ENCODE peak calls at places on chromosomes 1 and 21, in six cellular contexts. H is esophagus squamous epithelium, V is AG10803, W is adrenal gland, Q is AG04450, I is cardiac muscle cell. E is an unnamed sample.

GRCh38 chr1:224914292-224914900 is 15.1 kb upstream of the DNAH14 start:
- DNase-seq in H (no peak), V (no peak), W (no peak), Q (no peak), I (no peak), E (no peak)

GRCh38 chr1:168271636-168272035 is 9.0 kb upstream of the TBX19 start:
- DNase-seq in H (no peak), V (no peak), W (no peak), Q (no peak), I (no peak), E (no peak)

GRCh38 chr1:12151465-12151864 is 15.3 kb upstream of the TNFRSF1B start:
- DNase-seq in H (no peak), V (no peak), W (no peak), Q (no peak), I (no peak), E (no peak)

GRCh38 chr1:53346007-53346813 is 18.3 kb upstream of the LRP8 start:
- DNase-seq in H (no peak), V (no peak), W (no peak), Q (no peak), I (no peak), E (no peak)

GRCh38 chr1:182756423-182756822 is 33.1 kb upstream of the NPL start:
- DNase-seq in H (no peak), V (no peak), W (no peak), Q (no peak), I (no peak), E (no peak)

GRCh38 chr1:172642970-172643369 is 15.9 kb upstream of the FASLG start:
- DNase-seq in H (no peak), V (no peak), W (no peak), Q (no peak), I (no peak), E (no peak)

GRCh38 chr1:220681220-220681847 is 8.8 kb upstream of the C1orf115 start:
- DNase-seq in H (no peak), V (no peak), W (no peak), Q (no peak), I (no peak), E (no peak)

GRCh38 chr1:239960387-239960786 is 131.3 kb upstream of the FMN2 start:
- DNase-seq in H (no peak), V (no peak), W (no peak), Q (no peak), I (no peak), E (no peak)

GRCh38 chr1:51491166-51491981 is 27.7 kb downstream of the EPS15 start:
- DNase-seq in H (no peak), V (no peak), W (no peak), Q (no peak), I (no peak), E (no peak)

GRCh38 chr1:189369612-189370011 is 1108.1 kb downstream of the BRINP3 start:
- DNase-seq in H (no peak), V (no peak), W (no peak), Q (no peak), I (no peak), E (no peak)

GRCh38 chr1:234214129-234214910 is 158.9 kb upstream of the COA6 start:
- DNase-seq in H (no peak), V (peak; percentile 37), W (no peak), Q (no peak), I (peak; percentile 62), E (peak; percentile 66)

GRCh38 chr1:68010094-68010493 is 40.3 kb downstream of the DIRAS3 start:
- DNase-seq in H (no peak), V (peak; percentile 28), W (no peak), Q (no peak), I (peak; percentile 24), E (no peak)

GRCh38 chr1:183702087-183702812 is 49.1 kb upstream of the APOBEC4 start:
- DNase-seq in H (no peak), V (no peak), W (no peak), Q (no peak), I (no peak), E (no peak)

GRCh38 chr1:32892368-32893197 is 6.3 kb downstream of the HPCA start:
- DNase-seq in H (no peak), V (no peak), W (no peak), Q (no peak), I (peak; percentile 51), E (peak; percentile 91)

GRCh38 chr1:51622455-51622913 is 5.6 kb downstream of the OSBPL9 start:
- DNase-seq in H (no peak), V (peak; percentile 58), W (peak; percentile 67), Q (no peak), I (peak; percentile 18), E (no peak)

GRCh38 chr1:208039536-208040332 is 128.8 kb upstream of the CD34 start:
- DNase-seq in H (no peak), V (no peak), W (no peak), Q (no peak), I (no peak), E (no peak)

GRCh38 chr1:25099343-25099951 is 132.9 kb downstream of the SYF2 start:
- DNase-seq in H (no peak), V (no peak), W (peak; percentile 23), Q (no peak), I (no peak), E (peak; percentile 65)

GRCh38 chr1:25096307-25097150 is 135.8 kb downstream of the SYF2 start:
- DNase-seq in H (no peak), V (peak; percentile 39), W (no peak), Q (no peak), I (no peak), E (no peak)

GRCh38 chr1:25103180-25103790 is 129.0 kb downstream of the SYF2 start:
- DNase-seq in H (no peak), V (peak; percentile 40), W (no peak), Q (no peak), I (no peak), E (peak; percentile 82)

GRCh38 chr1:25098717-25099116 is 133.6 kb downstream of the SYF2 start:
- DNase-seq in H (no peak), V (no peak), W (no peak), Q (no peak), I (no peak), E (no peak)

DNA sequence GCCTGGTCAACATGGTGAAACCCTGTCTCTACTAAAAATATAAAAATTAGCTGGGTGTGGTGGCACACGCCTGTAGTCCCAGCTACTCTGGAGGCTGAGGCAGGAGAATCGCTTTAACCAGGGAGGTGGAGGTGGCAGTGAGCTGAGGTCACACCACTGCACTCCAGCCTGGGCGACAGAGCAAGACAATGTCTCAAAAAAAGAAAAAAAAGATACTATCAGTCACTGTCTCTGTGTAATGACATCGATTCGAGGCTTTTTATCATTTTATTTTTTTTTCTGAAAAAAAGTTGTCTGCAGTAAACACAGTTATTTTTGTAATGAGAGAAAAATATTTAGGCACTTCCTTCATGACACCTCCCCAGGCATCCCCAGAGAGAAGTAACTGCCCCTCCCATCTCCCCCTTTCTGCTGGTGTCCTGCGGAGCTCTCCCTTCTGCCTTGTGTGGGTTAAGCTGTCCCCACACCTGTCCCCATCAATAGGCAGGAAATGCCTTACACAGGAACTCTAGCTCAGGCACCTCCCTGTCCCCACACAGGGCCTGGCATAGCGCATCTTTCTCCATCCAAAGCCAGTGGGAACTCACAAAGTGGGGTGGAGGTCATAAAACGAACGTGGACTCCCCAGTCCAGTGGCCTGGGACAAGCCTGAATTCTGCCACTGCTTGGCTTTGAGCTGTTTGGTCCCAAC is 132.0 kb downstream of the SYF2 start:
- DNase-seq in H (no peak), V (no peak), W (no peak), Q (no peak), I (no peak), E (no peak)
- TF ChIP-seq CTCF in H (no peak), V (no peak), W (no peak), Q (no peak), I (no peak), E (no peak)

DNA sequence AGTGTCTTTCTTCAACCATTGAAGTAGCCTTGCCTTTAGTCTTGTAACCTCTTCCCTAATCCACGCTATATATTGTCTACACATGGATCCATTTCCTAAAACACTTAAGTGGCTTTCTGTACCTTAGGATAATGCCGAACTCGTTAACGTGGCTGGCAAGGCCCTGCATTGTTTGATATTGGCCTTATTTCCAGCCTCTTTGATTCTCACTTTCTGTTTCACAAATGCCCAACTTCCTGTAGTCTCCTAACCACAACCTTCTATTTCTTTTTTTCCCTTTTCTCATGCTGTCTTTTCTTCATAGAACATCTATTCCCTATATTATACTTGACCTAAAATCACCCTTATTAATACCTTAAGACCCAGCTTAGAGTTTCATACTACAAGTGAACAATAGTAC is 536.0 kb downstream of the LMO4 start:
- DNase-seq in H (no peak), V (no peak), W (no peak), Q (no peak), I (no peak), E (no peak)
- TF ChIP-seq CTCF in H (no peak), V (no peak), W (no peak), Q (no peak), I (no peak), E (no peak)

GRCh38 chr1:42038261-42038660 is 114.9 kb upstream of the GUCA2B start:
- DNase-seq in H (no peak), V (no peak), W (no peak), Q (no peak), I (no peak), E (no peak)

GRCh38 chr1:42035830-42036604 is 117.2 kb upstream of the GUCA2B start:
- DNase-seq in H (peak; percentile 55), V (peak; percentile 88), W (peak; percentile 97), Q (peak; percentile 76), I (peak; percentile 97), E (peak; percentile 99)

GRCh38 chr1:42040159-42040558 is 113.1 kb upstream of the GUCA2B start:
- DNase-seq in H (no peak), V (no peak), W (no peak), Q (no peak), I (no peak), E (no peak)

GRCh38 chr1:42037586-42037985 is 115.6 kb upstream of the GUCA2B start:
- DNase-seq in H (no peak), V (no peak), W (no peak), Q (no peak), I (no peak), E (no peak)

DNA sequence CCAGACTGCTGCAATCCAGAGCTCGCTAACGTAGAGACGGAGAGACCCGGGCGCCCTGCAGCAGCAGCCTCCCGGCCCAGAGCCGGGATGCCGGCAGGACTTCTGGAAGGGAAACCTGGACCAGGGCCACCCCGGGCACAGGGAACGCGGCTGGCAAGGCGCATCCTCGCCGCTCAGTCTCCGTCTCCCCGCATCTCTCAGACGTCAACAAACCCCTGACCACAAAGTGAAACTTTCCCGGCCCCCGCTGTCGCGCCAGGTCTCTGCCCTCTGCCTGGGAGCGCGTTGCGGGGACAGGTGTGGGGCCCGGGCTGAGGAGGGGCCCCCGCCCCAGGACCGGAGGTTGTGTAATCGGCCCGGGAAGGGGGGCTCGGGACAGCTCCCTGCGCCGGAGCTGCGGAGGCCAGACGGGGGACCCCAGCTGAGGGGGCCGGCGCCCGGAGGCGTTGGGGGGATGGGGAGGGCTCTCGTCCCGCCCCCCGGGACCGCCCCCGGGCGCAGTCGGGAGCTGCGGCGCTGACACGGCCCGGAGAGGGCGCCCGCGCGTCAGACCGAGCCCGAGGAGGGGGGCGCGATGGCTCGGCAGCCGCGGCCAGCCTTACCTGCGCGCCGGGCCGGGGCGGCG is 116.6 kb upstream of the HIVEP3 start:
- DNase-seq in H (no peak), V (peak; percentile 47), W (peak; percentile 73), Q (no peak), I (peak; percentile 80), E (peak; percentile 52)
- TF ChIP-seq CTCF in H (peak; percentile 35), V (no peak), W (no peak), Q (peak; percentile 31), I (peak; percentile 44), E (no peak)

GRCh38 chr21:20877976-20878375 is 120.2 kb upstream of the NCAM2 start:
- DNase-seq in H (no peak), V (no peak), W (no peak), Q (no peak), I (no peak), E (no peak)

GRCh38 chr21:20874202-20874601 is 124.0 kb upstream of the NCAM2 start:
- DNase-seq in H (no peak), V (no peak), W (no peak), Q (no peak), I (no peak), E (no peak)

GRCh38 chr21:20875741-20876140 is 122.5 kb upstream of the NCAM2 start:
- DNase-seq in H (no peak), V (no peak), W (no peak), Q (no peak), I (peak; percentile 5), E (no peak)
- TF ChIP-seq CTCF in H (no peak), V (no peak), W (no peak), Q (no peak), I (no peak), E (no peak)